ENCODE peak calls at places on chromosomes 6 and 20, in four cellular contexts. W is right lobe of liver, R is sigmoid colon, P is uterus. C is an unnamed sample.

GRCh38 chr6:139474145-139475108 is 100.0 kb upstream of the CITED2 start:
- DNase-seq in W (no peak), R (peak), P (no peak), C (no peak)

GRCh38 chr6:166008441-166009369 is 158.9 kb downstream of the TBXT start:
- DNase-seq in W (no peak), R (peak), P (peak), C (no peak)

GRCh38 chr6:26030716-26031115 is 56.5 kb upstream of the HFE start:
- DNase-seq in W (no peak), R (no peak), P (no peak), C (no peak)

GRCh38 chr6:78845567-78845966 is 21.8 kb upstream of the IRAK1BP1 start:
- DNase-seq in W (no peak), R (no peak), P (no peak), C (no peak)

GRCh38 chr6:71463061-71463460 is 174.4 kb downstream of the OGFRL1 start:
- DNase-seq in W (no peak), R (no peak), P (no peak), C (no peak)

GRCh38 chr6:130829333-130829910 is 2.2 kb downstream of the SMLR1 start:
- DNase-seq in W (no peak), R (no peak), P (no peak), C (no peak)

GRCh38 chr20:3128585-3128984 is 31.1 kb downstream of the FASTKD5 start:
- DNase-seq in W (no peak), R (no peak), P (no peak), C (no peak)

GRCh38 chr6:64838726-64839125 is 868.3 kb downstream of the EYS start:
- DNase-seq in W (no peak), R (no peak), P (no peak), C (no peak)

GRCh38 chr6:54011277-54011648 is 100.0 kb upstream of the MLIP start:
- DNase-seq in W (no peak), R (no peak), P (no peak), C (no peak)

GRCh38 chr6:401239-401993 is 9.9 kb downstream of the IRF4 start:
- DNase-seq in W (no peak), R (no peak), P (no peak), C (no peak)

GRCh38 chr20:5149892-5150225 is 23.1 kb downstream of the CDS2 start:
- DNase-seq in W (no peak), R (no peak), P (no peak), C (no peak)

GRCh38 chr20:41469868-41470267 is 103.2 kb upstream of the EMILIN3 start:
- DNase-seq in W (no peak), R (no peak), P (no peak), C (no peak)

GRCh38 chr20:11108102-11108842 is 434.5 kb upstream of the JAG1 start:
- DNase-seq in W (no peak), R (no peak), P (no peak), C (no peak)

GRCh38 chr20:11266571-11266970 is 592.8 kb upstream of the JAG1 start:
- DNase-seq in W (no peak), R (no peak), P (no peak), C (no peak)

GRCh38 chr20:17617212-17617867 is 47.5 kb downstream of the DSTN start:
- DNase-seq in W (peak), R (peak), P (peak), C (peak)

GRCh38 chr20:36887779-36888133 is 11.8 kb downstream of the TLDC2 start:
- DNase-seq in W (no peak), R (no peak), P (no peak), C (no peak)

GRCh38 chr20:44126445-44126844 is 60.5 kb downstream of the JPH2 start:
- DNase-seq in W (no peak), R (peak), P (peak), C (no peak)

GRCh38 chr6:101001012-101001411 is 119.9 kb upstream of the ASCC3 start:
- DNase-seq in W (no peak), R (no peak), P (no peak), C (no peak)

GRCh38 chr20:9949563-9949962 is 85.2 kb upstream of the ANKEF1 start:
- DNase-seq in W (no peak), R (no peak), P (no peak), C (no peak)

GRCh38 chr6:153962548-153962947 is 76.5 kb upstream of the OPRM1 start:
- DNase-seq in W (no peak), R (no peak), P (no peak), C (no peak)

GRCh38 chr6:11729083-11729482 is 49.5 kb downstream of the ADTRP start:
- DNase-seq in W (no peak), R (no peak), P (no peak), C (no peak)

GRCh38 chr20:35772563-35773058 is 796 bp downstream of the PHF20 start:
- DNase-seq in W (no peak), R (no peak), P (no peak), C (no peak)

DNA sequence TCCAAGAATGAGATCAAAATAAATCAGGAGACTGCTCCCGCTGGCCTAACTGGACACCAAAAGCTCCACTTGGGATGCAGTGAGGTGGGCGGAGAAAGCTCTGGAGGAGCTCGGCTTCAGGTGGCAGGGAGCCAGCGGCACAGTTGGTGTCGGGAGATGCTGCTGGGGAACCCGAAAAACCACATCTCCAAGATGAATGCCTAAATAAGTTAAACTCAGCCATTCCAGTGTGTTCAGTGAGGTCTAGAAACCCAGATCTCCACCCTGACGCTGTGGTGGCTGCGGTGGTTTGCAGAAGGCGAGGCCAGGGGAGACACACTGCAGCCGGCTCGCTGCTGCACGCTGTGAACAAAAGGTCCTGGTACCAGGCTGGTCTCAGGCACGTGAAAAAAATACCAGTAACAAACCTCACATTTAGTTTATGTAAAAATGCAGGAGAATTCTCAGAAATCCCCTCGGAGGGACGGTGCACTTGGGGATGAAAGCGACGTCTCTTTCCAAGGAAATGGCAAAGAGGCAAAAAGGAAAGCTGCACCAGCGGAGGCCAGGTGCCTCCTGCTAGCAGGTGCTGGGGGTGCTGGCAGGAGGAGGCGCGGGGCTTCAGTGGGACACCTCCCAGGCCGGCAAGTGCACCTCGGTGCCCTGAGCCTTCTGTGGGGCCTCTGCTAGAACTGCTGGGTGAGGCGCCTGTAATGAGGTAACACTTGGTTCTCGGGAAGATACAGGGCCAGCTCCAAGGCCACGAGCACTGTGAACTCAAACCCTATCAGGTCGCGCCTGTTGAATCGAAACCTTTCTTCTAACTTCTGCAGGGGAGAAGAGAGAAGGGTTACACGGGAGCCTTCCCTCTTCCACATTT is 3.6 kb downstream of the RPS21 start:
- DNase-seq in W (no peak), R (no peak), P (no peak), C (no peak)
- TF ChIP-seq POLR2A in W (no peak), R (no peak), P (no peak), C (no peak)

DNA sequence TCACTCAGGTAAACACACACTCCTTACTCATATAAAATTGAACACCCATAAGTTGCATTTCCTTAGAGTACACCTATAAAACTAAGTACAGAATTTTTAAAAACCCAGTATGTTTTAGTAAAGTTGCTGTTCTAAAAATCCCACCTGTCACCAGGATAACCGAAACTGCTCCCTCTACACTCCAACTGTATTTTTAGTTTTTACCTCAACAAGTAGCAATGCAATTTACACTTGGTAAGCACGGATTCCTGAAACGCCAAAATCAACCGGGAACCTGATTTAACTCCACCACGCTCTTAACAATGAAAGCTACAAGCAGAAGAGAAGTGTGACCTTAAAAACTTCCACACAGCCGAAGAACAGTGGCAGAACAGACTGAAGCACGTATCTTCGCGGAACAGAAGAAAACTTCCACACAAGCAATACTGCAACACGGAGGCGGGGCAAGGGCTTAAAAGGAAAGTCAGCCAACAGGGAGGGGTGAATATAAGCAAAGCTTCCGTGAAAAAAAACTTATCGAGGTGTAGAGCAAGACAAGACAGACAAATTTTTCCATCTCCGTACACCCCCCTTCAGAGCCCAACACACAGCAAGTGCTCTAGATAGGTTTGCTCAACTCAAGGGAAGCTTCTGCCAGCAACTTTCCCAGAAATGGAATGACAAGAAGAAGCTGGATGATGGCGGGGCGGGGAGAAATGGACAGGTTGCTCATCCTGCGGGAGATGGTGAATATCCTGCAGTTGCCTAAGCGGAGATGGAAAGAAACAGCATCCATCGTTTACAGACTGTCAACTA is 1.4 kb downstream of the STAU1 start:
- DNase-seq in W (peak), R (peak), P (peak), C (peak)
- TF ChIP-seq POLR2A in W (peak), R (no peak), P (no peak), C (no peak)

GRCh38 chr6:37237789-37238188 is 19.8 kb upstream of the TBC1D22B start:
- DNase-seq in W (no peak), R (no peak), P (no peak), C (no peak)

GRCh38 chr6:37236921-37237320 is 20.7 kb upstream of the TBC1D22B start:
- DNase-seq in W (no peak), R (no peak), P (no peak), C (no peak)

GRCh38 chr6:37233541-37233940 is 24.0 kb upstream of the TBC1D22B start:
- DNase-seq in W (no peak), R (no peak), P (no peak), C (no peak)

GRCh38 chr6:37230104-37230503 is 27.5 kb upstream of the TBC1D22B start:
- DNase-seq in W (no peak), R (no peak), P (no peak), C (no peak)

GRCh38 chr6:37232430-37233017 is 25.0 kb upstream of the TBC1D22B start:
- DNase-seq in W (no peak), R (no peak), P (no peak), C (no peak)
- TF ChIP-seq POLR2A in W (no peak), R (no peak), P (no peak), C (no peak)

GRCh38 chr6:37316071-37316470 is 37.7 kb upstream of the RNF8 start:
- DNase-seq in W (no peak), R (no peak), P (no peak), C (no peak)

GRCh38 chr6:37317312-37318038 is 36.3 kb upstream of the RNF8 start:
- DNase-seq in W (no peak), R (no peak), P (no peak), C (no peak)

GRCh38 chr6:37313698-37314097 is 40.1 kb upstream of the RNF8 start:
- DNase-seq in W (no peak), R (no peak), P (no peak), C (no peak)

GRCh38 chr6:37314117-37314802 is 39.5 kb upstream of the RNF8 start:
- DNase-seq in W (no peak), R (no peak), P (no peak), C (no peak)

GRCh38 chr6:37314803-37315515 is 38.8 kb upstream of the RNF8 start:
- DNase-seq in W (peak), R (no peak), P (peak), C (no peak)
- TF ChIP-seq POLR2A in W (no peak), R (no peak), P (no peak), C (no peak)

DNA sequence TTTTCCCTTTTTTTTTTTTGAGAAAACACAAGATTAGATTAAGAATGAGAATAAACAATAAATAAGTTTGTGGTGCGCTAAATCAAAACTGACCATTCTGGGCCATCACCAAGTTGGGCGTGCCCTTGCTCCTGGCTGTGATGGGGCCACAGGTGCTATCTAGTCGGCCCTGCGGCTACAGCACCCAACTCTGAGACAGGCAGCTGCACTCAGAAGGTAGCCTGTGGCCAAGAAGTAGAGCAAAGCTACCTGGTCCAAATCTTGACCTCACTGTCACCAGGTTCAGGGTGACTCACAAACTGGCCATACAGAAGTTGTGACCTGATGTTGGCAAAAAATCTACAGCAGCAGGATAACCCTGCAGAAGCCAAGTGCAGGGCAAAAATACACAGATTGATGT is 3.4 kb downstream of the TXNDC5 start:
- DNase-seq in W (no peak), R (no peak), P (no peak), C (no peak)
- TF ChIP-seq POLR2A in W (no peak), R (no peak), P (no peak), C (no peak)

GRCh38 chr20:1393507-1393882 is 641 bp upstream of the FKBP1A start:
- DNase-seq in W (no peak), R (no peak), P (no peak), C (no peak)

GRCh38 chr20:1392443-1392692 is 486 bp downstream of the FKBP1A start:
- DNase-seq in W (no peak), R (no peak), P (no peak), C (no peak)

GRCh38 chr20:1390552-1391403 is 2.1 kb downstream of the FKBP1A start:
- DNase-seq in W (no peak), R (no peak), P (no peak), C (no peak)

GRCh38 chr20:1391640-1392442 is 1.0 kb downstream of the FKBP1A start:
- DNase-seq in W (no peak), R (no peak), P (no peak), C (no peak)

GRCh38 chr20:1392693-1393506 is at the start of gene FKBP1A:
- DNase-seq in W (peak), R (peak), P (peak), C (peak)
- TF ChIP-seq POLR2A in W (peak), R (peak), P (peak), C (peak)

GRCh38 chr6:43689421-43689820 is 1.8 kb upstream of the MRPS18A start:
- DNase-seq in W (no peak), R (no peak), P (no peak), C (no peak)

GRCh38 chr6:43682724-43683429 is 4.7 kb downstream of the MRPS18A start:
- DNase-seq in W (no peak), R (no peak), P (no peak), C (no peak)

GRCh38 chr6:43687079-43687436 is 533 bp downstream of the MRPS18A start:
- DNase-seq in W (no peak), R (no peak), P (no peak), C (no peak)

GRCh38 chr6:43683708-43684455 is 3.7 kb downstream of the MRPS18A start:
- DNase-seq in W (no peak), R (no peak), P (no peak), C (no peak)

DNA sequence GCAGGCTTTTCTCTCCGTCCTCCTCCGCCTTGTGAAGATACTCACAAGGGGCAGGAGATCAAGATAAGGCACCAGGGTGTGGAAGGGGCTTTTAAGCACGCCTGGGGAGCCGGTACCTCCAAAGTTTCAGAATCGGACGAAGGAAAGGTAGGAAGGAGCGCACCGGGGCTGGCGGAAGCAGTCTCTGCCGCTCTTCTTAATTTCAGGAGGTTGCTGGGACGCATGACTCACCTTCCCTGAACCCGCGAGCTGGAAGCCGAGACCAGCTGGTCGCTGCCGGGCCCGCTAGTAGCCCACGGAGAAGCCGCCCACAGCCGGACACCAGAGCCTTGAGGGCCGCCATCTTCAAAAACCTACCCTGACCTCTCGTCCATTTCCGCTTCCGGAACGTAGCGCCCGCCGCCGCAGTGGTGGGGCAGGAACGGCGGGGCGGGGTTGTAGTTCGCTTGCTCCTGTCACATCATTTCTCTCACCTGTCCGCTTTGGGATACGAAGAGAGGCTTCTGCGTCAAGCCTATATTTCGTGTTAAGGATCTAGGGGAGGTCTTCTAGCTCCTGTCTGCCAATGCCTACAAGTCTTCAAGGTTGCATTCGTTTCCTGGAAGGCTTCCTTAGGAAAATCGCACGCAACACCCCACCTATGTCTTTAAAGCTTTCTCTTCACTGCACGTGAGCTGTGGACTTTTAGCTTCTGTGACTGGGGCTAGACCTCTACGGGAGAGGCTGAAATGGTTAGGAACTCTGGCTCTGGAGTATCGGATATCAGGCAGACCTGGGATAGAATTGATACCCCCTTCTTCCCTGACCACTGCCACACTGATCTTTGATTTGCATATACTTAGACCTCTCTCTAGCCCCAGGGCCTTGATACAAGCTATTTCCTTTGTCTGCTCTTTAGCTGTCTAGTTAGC is at the start of gene MRPS18A:
- DNase-seq in W (peak), R (peak), P (peak), C (peak)
- TF ChIP-seq POLR2A in W (peak), R (peak), P (peak), C (peak)

C was measured in H54.